ENCODE peak calls at places on chromosomes 13 and 19, in four cellular contexts. One of them, this sample, is unnamed.

GRCh38 chr13:101487046-101487830 is 34.8 kb downstream of the ITGBL1 start:
- DNase-seq in adrenal gland: no peak
- DNase-seq in H54: no peak
- DNase-seq in endothelial cell of umbilical vein: peak
- DNase-seq in this sample: no peak

GRCh38 chr13:75636339-75637095 is 387 bp downstream of the LMO7 start:
- DNase-seq in adrenal gland: peak
- DNase-seq in endothelial cell of umbilical vein: peak
- DNase-seq in H54: peak
- DNase-seq in this sample: no peak

GRCh38 chr19:45477713-45478453 is 10.1 kb downstream of the FOSB start:
- DNase-seq in endothelial cell of umbilical vein: no peak
- DNase-seq in H54: no peak
- DNase-seq in adrenal gland: no peak
- DNase-seq in this sample: no peak

GRCh38 chr13:69737129-69737935 is 370.3 kb upstream of the ATXN8OS start:
- DNase-seq in adrenal gland: no peak
- DNase-seq in endothelial cell of umbilical vein: no peak
- DNase-seq in H54: no peak
- DNase-seq in this sample: no peak

GRCh38 chr19:54209058-54209747 is 8.5 kb downstream of the RPS9 start:
- DNase-seq in endothelial cell of umbilical vein: no peak
- DNase-seq in adrenal gland: peak
- DNase-seq in H54: peak
- DNase-seq in this sample: no peak

GRCh38 chr13:95505265-95505664 is 47.3 kb upstream of the CLDN10 start:
- DNase-seq in endothelial cell of umbilical vein: no peak
- DNase-seq in H54: no peak
- DNase-seq in adrenal gland: no peak
- DNase-seq in this sample: no peak

GRCh38 chr13:48153186-48153585 is 58.3 kb upstream of the MED4 start:
- DNase-seq in adrenal gland: no peak
- DNase-seq in H54: no peak
- DNase-seq in endothelial cell of umbilical vein: no peak
- DNase-seq in this sample: no peak

GRCh38 chr13:79631260-79631659 is 150.3 kb downstream of the NDFIP2 start:
- DNase-seq in adrenal gland: peak
- DNase-seq in H54: peak
- DNase-seq in endothelial cell of umbilical vein: peak
- DNase-seq in this sample: peak

GRCh38 chr19:12574036-12574435 is 22.8 kb upstream of the ZNF564 start:
- DNase-seq in adrenal gland: no peak
- DNase-seq in H54: no peak
- DNase-seq in endothelial cell of umbilical vein: no peak
- DNase-seq in this sample: no peak

GRCh38 chr13:99314640-99315176 is 7.5 kb upstream of the GPR183 start:
- DNase-seq in endothelial cell of umbilical vein: peak
- DNase-seq in adrenal gland: no peak
- DNase-seq in H54: no peak
- DNase-seq in this sample: no peak

GRCh38 chr19:36482876-36483275 is 6.5 kb downstream of the ZNF566 start:
- DNase-seq in adrenal gland: no peak
- DNase-seq in endothelial cell of umbilical vein: no peak
- DNase-seq in H54: no peak
- DNase-seq in this sample: no peak

GRCh38 chr19:33683881-33684549 is 62.3 kb downstream of the CHST8 start:
- DNase-seq in endothelial cell of umbilical vein: peak
- DNase-seq in adrenal gland: peak
- DNase-seq in H54: no peak
- DNase-seq in this sample: peak

GRCh38 chr13:46361535-46361934 is 25.5 kb downstream of the RUBCNL start:
- DNase-seq in adrenal gland: no peak
- DNase-seq in endothelial cell of umbilical vein: no peak
- DNase-seq in H54: no peak
- DNase-seq in this sample: no peak

GRCh38 chr13:44972956-44973581 is 16.2 kb downstream of the NUFIP1 start:
- DNase-seq in endothelial cell of umbilical vein: peak
- DNase-seq in H54: no peak
- DNase-seq in adrenal gland: no peak
- DNase-seq in this sample: no peak

GRCh38 chr19:7395360-7395781 is 46.6 kb downstream of the ARHGEF18 start:
- DNase-seq in adrenal gland: no peak
- DNase-seq in endothelial cell of umbilical vein: peak
- DNase-seq in H54: no peak
- DNase-seq in this sample: no peak

GRCh38 chr13:83845121-83845520 is 37.2 kb downstream of the SLITRK1 start:
- DNase-seq in endothelial cell of umbilical vein: no peak
- DNase-seq in adrenal gland: no peak
- DNase-seq in H54: no peak
- DNase-seq in this sample: no peak

GRCh38 chr13:32587014-32587773 is 942 bp downstream of the PDS5B start:
- DNase-seq in endothelial cell of umbilical vein: peak
- DNase-seq in H54: peak
- DNase-seq in adrenal gland: peak
- DNase-seq in this sample: peak

GRCh38 chr13:76713280-76713679 is 172.9 kb downstream of the KCTD12 start:
- DNase-seq in H54: no peak
- DNase-seq in adrenal gland: no peak
- DNase-seq in endothelial cell of umbilical vein: no peak
- DNase-seq in this sample: no peak

GRCh38 chr19:19321143-19321577 is 531 bp downstream of the MAU2 start:
- DNase-seq in endothelial cell of umbilical vein: peak
- DNase-seq in adrenal gland: no peak
- DNase-seq in H54: no peak
- DNase-seq in this sample: no peak

GRCh38 chr19:24063312-24063711 is 23.7 kb upstream of the ZNF254 start:
- DNase-seq in adrenal gland: no peak
- DNase-seq in endothelial cell of umbilical vein: no peak
- DNase-seq in H54: no peak
- DNase-seq in this sample: no peak

GRCh38 chr13:46129124-46129523 is 24.3 kb upstream of the CPB2 start:
- DNase-seq in endothelial cell of umbilical vein: no peak
- DNase-seq in adrenal gland: no peak
- DNase-seq in H54: no peak
- DNase-seq in this sample: no peak

GRCh38 chr13:45105895-45106294 is 14.4 kb upstream of the GTF2F2 start:
- DNase-seq in endothelial cell of umbilical vein: no peak
- DNase-seq in H54: no peak
- DNase-seq in adrenal gland: no peak
- DNase-seq in this sample: no peak

GRCh38 chr19:51809787-51810186 is 14.8 kb downstream of the FPR3 start:
- DNase-seq in H54: no peak
- DNase-seq in endothelial cell of umbilical vein: no peak
- DNase-seq in adrenal gland: no peak
- DNase-seq in this sample: no peak

GRCh38 chr19:33441277-33441699 is 67.8 kb downstream of the CEBPG start:
- DNase-seq in H54: no peak
- DNase-seq in endothelial cell of umbilical vein: no peak
- DNase-seq in adrenal gland: no peak
- DNase-seq in this sample: no peak

GRCh38 chr19:31109626-31110025 is 239.6 kb downstream of the TSHZ3 start:
- DNase-seq in H54: no peak
- DNase-seq in adrenal gland: no peak
- DNase-seq in endothelial cell of umbilical vein: no peak
- DNase-seq in this sample: no peak

GRCh38 chr19:46271488-46272197 is 25.2 kb upstream of the HIF3A start:
- DNase-seq in H54: peak
- DNase-seq in adrenal gland: no peak
- DNase-seq in endothelial cell of umbilical vein: peak
- DNase-seq in this sample: no peak

GRCh38 chr13:28499579-28499978 is 4.7 kb upstream of the FLT1 start:
- DNase-seq in endothelial cell of umbilical vein: no peak
- DNase-seq in H54: no peak
- DNase-seq in adrenal gland: no peak
- DNase-seq in this sample: no peak
- TF ChIP-seq POLR2A in endothelial cell of umbilical vein: no peak
- TF ChIP-seq POLR2A in H54: no peak
- TF ChIP-seq POLR2A in adrenal gland: no peak
- TF ChIP-seq POLR2A in this sample: no peak

GRCh38 chr19:41551212-41551610 is 24.8 kb upstream of the CEACAM21 start:
- DNase-seq in H54: no peak
- DNase-seq in adrenal gland: no peak
- DNase-seq in endothelial cell of umbilical vein: no peak
- DNase-seq in this sample: no peak
- TF ChIP-seq POLR2A in H54: no peak
- TF ChIP-seq POLR2A in adrenal gland: no peak
- TF ChIP-seq POLR2A in endothelial cell of umbilical vein: no peak
- TF ChIP-seq POLR2A in this sample: no peak

DNA sequence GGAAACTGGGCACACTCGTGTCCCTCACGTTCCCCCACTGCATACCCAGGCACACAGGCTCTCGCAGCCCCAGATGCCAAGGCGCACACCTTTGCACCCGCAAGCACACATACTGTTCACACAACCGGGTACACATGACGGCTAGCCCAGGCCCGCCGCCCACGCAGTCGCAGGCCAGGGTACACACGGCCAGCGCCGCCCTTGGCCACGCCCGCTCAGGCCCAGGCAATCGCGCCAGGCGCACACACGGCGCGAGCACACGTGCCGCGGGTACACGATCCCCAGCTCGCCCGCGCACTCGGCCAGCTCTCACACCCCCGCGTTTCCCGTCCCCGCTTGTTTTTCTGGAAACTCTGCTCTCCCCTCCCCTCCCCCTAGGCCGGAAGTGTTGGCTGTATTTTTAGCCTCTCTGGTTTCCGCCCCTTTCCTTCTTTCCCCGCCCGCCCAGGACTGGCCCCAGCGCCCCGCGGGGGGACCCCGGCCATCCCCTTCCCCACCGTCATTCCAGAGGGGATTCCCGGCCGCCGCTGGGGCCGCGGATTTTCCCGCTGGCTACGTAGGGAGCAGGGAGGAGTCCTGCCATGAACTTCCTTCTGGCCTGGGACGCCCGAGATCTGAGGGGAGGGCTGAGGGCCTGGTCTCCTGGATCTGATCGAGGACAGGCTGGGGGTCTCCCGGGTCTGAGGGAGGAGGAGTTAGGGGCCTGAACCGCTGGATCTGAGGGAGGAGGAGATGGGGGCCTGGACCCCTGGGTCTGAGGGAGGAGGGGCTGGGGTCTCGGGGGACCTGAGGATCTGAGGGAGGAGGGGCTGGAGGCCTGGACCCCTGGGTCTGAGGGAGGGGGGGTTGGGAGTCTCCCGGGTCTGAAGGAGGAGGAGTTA is 4.0 kb upstream of the ZFP36 start:
- DNase-seq in endothelial cell of umbilical vein: peak
- DNase-seq in H54: peak
- DNase-seq in adrenal gland: peak
- DNase-seq in this sample: peak
- TF ChIP-seq POLR2A in endothelial cell of umbilical vein: no peak
- TF ChIP-seq POLR2A in H54: peak
- TF ChIP-seq POLR2A in adrenal gland: no peak
- TF ChIP-seq POLR2A in this sample: peak

GRCh38 chr13:40799508-40799907 is 10.1 kb downstream of the SLC25A15 start:
- DNase-seq in H54: no peak
- DNase-seq in adrenal gland: no peak
- DNase-seq in endothelial cell of umbilical vein: no peak
- DNase-seq in this sample: no peak

GRCh38 chr13:40793339-40793738 is 3.9 kb downstream of the SLC25A15 start:
- DNase-seq in endothelial cell of umbilical vein: no peak
- DNase-seq in adrenal gland: no peak
- DNase-seq in H54: no peak
- DNase-seq in this sample: no peak

GRCh38 chr13:40798380-40798779 is 9.0 kb downstream of the SLC25A15 start:
- DNase-seq in adrenal gland: no peak
- DNase-seq in endothelial cell of umbilical vein: no peak
- DNase-seq in H54: no peak
- DNase-seq in this sample: no peak

GRCh38 chr13:40794414-40795368 is 5.3 kb downstream of the SLC25A15 start:
- DNase-seq in H54: no peak
- DNase-seq in adrenal gland: no peak
- DNase-seq in endothelial cell of umbilical vein: no peak
- DNase-seq in this sample: no peak

GRCh38 chr13:40796649-40797048 is 7.2 kb downstream of the SLC25A15 start:
- DNase-seq in endothelial cell of umbilical vein: no peak
- DNase-seq in H54: no peak
- DNase-seq in adrenal gland: no peak
- DNase-seq in this sample: no peak
- TF ChIP-seq POLR2A in endothelial cell of umbilical vein: no peak
- TF ChIP-seq POLR2A in H54: no peak
- TF ChIP-seq POLR2A in adrenal gland: no peak
- TF ChIP-seq POLR2A in this sample: no peak

GRCh38 chr19:35115538-35115951 is at the start of gene FXYD3:
- DNase-seq in adrenal gland: no peak
- DNase-seq in H54: no peak
- DNase-seq in endothelial cell of umbilical vein: no peak
- DNase-seq in this sample: no peak
- TF ChIP-seq POLR2A in adrenal gland: no peak
- TF ChIP-seq POLR2A in H54: no peak
- TF ChIP-seq POLR2A in endothelial cell of umbilical vein: no peak
- TF ChIP-seq POLR2A in this sample: peak

GRCh38 chr13:50572129-50572528 is 271.4 kb downstream of the DLEU7 start:
- DNase-seq in endothelial cell of umbilical vein: no peak
- DNase-seq in adrenal gland: no peak
- DNase-seq in H54: no peak
- DNase-seq in this sample: no peak
- TF ChIP-seq POLR2A in endothelial cell of umbilical vein: no peak
- TF ChIP-seq POLR2A in adrenal gland: no peak
- TF ChIP-seq POLR2A in H54: no peak
- TF ChIP-seq POLR2A in this sample: no peak

DNA sequence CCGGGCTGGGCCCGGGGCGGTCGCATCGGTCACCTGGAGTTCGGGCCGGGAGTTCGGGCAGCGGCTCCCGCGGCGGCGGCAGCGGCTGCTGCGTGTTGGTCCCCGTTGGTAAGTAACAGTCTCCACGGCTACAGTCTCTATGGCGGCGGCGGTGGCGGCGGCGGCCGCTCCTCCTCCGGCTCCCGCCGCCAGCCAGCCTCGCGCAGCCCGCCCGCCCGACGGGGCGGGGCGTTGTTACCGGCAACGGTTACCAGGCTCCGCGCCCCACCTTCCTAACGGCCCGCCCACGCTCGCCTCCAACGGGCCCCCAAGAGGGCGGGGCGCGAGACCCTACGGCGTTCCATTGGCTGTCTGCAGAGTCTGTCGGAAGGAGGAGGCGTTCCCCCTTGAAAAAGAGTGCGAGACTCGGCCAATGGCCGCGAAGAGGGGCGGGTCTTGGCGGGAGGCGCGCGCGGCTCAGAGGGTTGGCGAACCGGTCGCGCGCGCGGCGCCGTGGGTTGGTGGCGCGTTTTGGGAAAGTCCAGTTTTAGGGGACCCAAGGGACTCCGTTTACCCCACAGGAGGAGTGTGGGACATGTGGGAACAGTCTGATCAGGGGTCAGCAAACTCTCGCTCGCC is at the start of gene RFX2:
- DNase-seq in H54: peak
- DNase-seq in adrenal gland: peak
- DNase-seq in endothelial cell of umbilical vein: peak
- DNase-seq in this sample: peak
- TF ChIP-seq POLR2A in H54: peak
- TF ChIP-seq POLR2A in adrenal gland: no peak
- TF ChIP-seq POLR2A in endothelial cell of umbilical vein: peak
- TF ChIP-seq POLR2A in this sample: peak

This sample was measured in prostate gland.